ENCODE peak calls at places on chromosomes 12 and 14, in four cellular contexts. P is activated T-cell treated with anti-CD3 and anti-CD28 coated beads, Interleukin-2, amount 50 U/mL, for 24 hours; D is sigmoid colon; R is H4. H is an unnamed sample.

GRCh38 chr14:34229140-34229539 is 232.9 kb downstream of the SPTSSA start:
- DNase-seq in D (no peak), R (no peak), P (no peak), H (no peak)

GRCh38 chr14:74302160-74302628 is 540 bp downstream of the ABCD4 start:
- DNase-seq in P (no peak), D (no peak), R (peak), H (no peak)

GRCh38 chr12:93166891-93167307 is 210.8 kb upstream of the NUDT4 start:
- DNase-seq in R (no peak), D (no peak), P (no peak), H (no peak)

GRCh38 chr14:93046696-93047050 is 69.1 kb downstream of the ITPK1 start:
- DNase-seq in D (no peak), P (no peak), R (no peak), H (no peak)

GRCh38 chr14:103528512-103529382 is at the start of gene TRMT61A:
- DNase-seq in R (peak), P (peak), D (peak), H (peak)

GRCh38 chr14:29953501-29953900 is 25.9 kb upstream of the PRKD1 start:
- DNase-seq in D (no peak), P (no peak), R (no peak), H (no peak)

GRCh38 chr14:69636051-69636639 is 24.7 kb downstream of the SUSD6 start:
- DNase-seq in D (no peak), R (no peak), P (peak), H (no peak)

GRCh38 chr12:46131729-46132128 is 137.1 kb downstream of the SLC38A1 start:
- DNase-seq in P (no peak), R (peak), D (no peak), H (no peak)

GRCh38 chr14:66038214-66038977 is 447.8 kb upstream of the CCDC196 start:
- DNase-seq in D (peak), P (no peak), R (peak), H (no peak)

GRCh38 chr14:54782803-54783659 is 119.6 kb downstream of the GCH1 start:
- DNase-seq in R (no peak), D (peak), P (no peak), H (peak)

GRCh38 chr12:14896477-14897184 is 11.0 kb upstream of the MGP start:
- DNase-seq in P (no peak), R (peak), D (no peak), H (no peak)

GRCh38 chr14:90274808-90275454 is 18.6 kb downstream of the PSMC1 start:
- DNase-seq in P (no peak), R (no peak), D (no peak), H (peak)

GRCh38 chr12:104733717-104734175 is 224.3 kb downstream of the SLC41A2 start:
- DNase-seq in R (no peak), D (no peak), P (no peak), H (no peak)

GRCh38 chr14:52018252-52018651 is 28.9 kb downstream of the RTRAF start:
- DNase-seq in P (no peak), R (no peak), D (no peak), H (no peak)

GRCh38 chr12:125296701-125297100 is 231.5 kb downstream of the AACS start:
- DNase-seq in D (no peak), P (no peak), R (no peak), H (no peak)

GRCh38 chr12:120134307-120134980 is 17.9 kb upstream of the RAB35 start:
- DNase-seq in D (no peak), P (no peak), R (no peak), H (no peak)

GRCh38 chr12:52826611-52827498 is 7.3 kb downstream of the KRT79 start:
- DNase-seq in P (no peak), D (no peak), R (no peak), H (no peak)

GRCh38 chr12:3061129-3061857 is 15.9 kb upstream of the TSPAN9 start:
- DNase-seq in R (no peak), D (no peak), P (no peak), H (no peak)

GRCh38 chr12:104588048-104588942 is 131.5 kb downstream of the CHST11 start:
- DNase-seq in P (peak), D (no peak), R (peak), H (peak)

GRCh38 chr12:114319422-114319821 is 86.5 kb downstream of the TBX5 start:
- DNase-seq in R (no peak), P (no peak), D (no peak), H (no peak)

GRCh38 chr12:6097384-6097783 is 27.1 kb downstream of the VWF start:
- DNase-seq in R (no peak), D (no peak), P (no peak), H (peak)

GRCh38 chr14:74015965-74016364 is 3.1 kb downstream of the ENTPD5 start:
- DNase-seq in R (no peak), P (no peak), D (no peak), H (no peak)

GRCh38 chr12:27549801-27550652 is 26.0 kb downstream of the PPFIBP1 start:
- DNase-seq in D (peak), P (no peak), R (peak), H (no peak)

GRCh38 chr12:130120012-130120805 is 42.1 kb upstream of the FZD10 start:
- DNase-seq in R (no peak), P (no peak), D (no peak), H (no peak)

GRCh38 chr12:67047634-67048033 is 221.5 kb upstream of the CAND1 start:
- DNase-seq in R (no peak), D (no peak), P (no peak), H (no peak)

GRCh38 chr14:102498005-102498677 is 11.4 kb downstream of the ANKRD9 start:
- DNase-seq in R (no peak), D (no peak), P (no peak), H (no peak)

GRCh38 chr12:116096874-116097273 is 180.6 kb downstream of the MED13L start:
- DNase-seq in D (no peak), P (no peak), R (no peak), H (no peak)

GRCh38 chr12:59396519-59396918 is 199.3 kb upstream of the SLC16A7 start:
- DNase-seq in D (no peak), R (peak), P (no peak), H (no peak)

GRCh38 chr14:90883782-90884181 is 67.6 kb upstream of the TTC7B start:
- DNase-seq in P (no peak), R (no peak), D (no peak), H (no peak)

GRCh38 chr14:91869556-91869955 is 2.2 kb upstream of the TC2N start:
- DNase-seq in D (no peak), P (no peak), R (no peak), H (no peak)

GRCh38 chr12:6539276-6540134 is 5.2 kb downstream of the GAPDH start:
- DNase-seq in R (no peak), P (peak), D (peak), H (no peak)

H was measured in mesenteric fat pad.